ENCODE peak calls at places on chromosomes 6 and 20, in nine cellular contexts. One of them, this sample, is unnamed.

GRCh38 chr6:113149511-113149910 is 707.6 kb upstream of the MARCKS start:
- DNase-seq in mesothelial cell of epicardium: no peak
- DNase-seq in nephron progenitor cell: no peak
- DNase-seq in foreskin fibroblast: peak
- DNase-seq in psoas muscle: no peak
- DNase-seq in MM.1S: no peak
- DNase-seq in dorsolateral prefrontal cortex: no peak
- DNase-seq in epithelial cell of proximal tubule: no peak
- DNase-seq in mucosa of descending colon: no peak
- DNase-seq in this sample: no peak

GRCh38 chr20:51586005-51586440 is 43.5 kb upstream of the NFATC2 start:
- DNase-seq in mesothelial cell of epicardium: no peak
- DNase-seq in nephron progenitor cell: no peak
- DNase-seq in foreskin fibroblast: peak
- DNase-seq in psoas muscle: no peak
- DNase-seq in MM.1S: no peak
- DNase-seq in dorsolateral prefrontal cortex: no peak
- DNase-seq in epithelial cell of proximal tubule: no peak
- DNase-seq in mucosa of descending colon: no peak
- DNase-seq in this sample: no peak

GRCh38 chr20:53834044-53834442 is 236.4 kb downstream of the BCAS1 start:
- DNase-seq in mesothelial cell of epicardium: no peak
- DNase-seq in nephron progenitor cell: no peak
- DNase-seq in foreskin fibroblast: no peak
- DNase-seq in psoas muscle: no peak
- DNase-seq in MM.1S: no peak
- DNase-seq in dorsolateral prefrontal cortex: no peak
- DNase-seq in epithelial cell of proximal tubule: no peak
- DNase-seq in mucosa of descending colon: peak
- DNase-seq in this sample: no peak

GRCh38 chr6:156279306-156279969 is 497.7 kb upstream of the ARID1B start:
- DNase-seq in mesothelial cell of epicardium: no peak
- DNase-seq in nephron progenitor cell: no peak
- DNase-seq in foreskin fibroblast: no peak
- DNase-seq in psoas muscle: no peak
- DNase-seq in MM.1S: peak
- DNase-seq in dorsolateral prefrontal cortex: no peak
- DNase-seq in epithelial cell of proximal tubule: no peak
- DNase-seq in mucosa of descending colon: no peak
- DNase-seq in this sample: peak

GRCh38 chr6:80316655-80317332 is 210.3 kb downstream of the BCKDHB start:
- DNase-seq in mesothelial cell of epicardium: no peak
- DNase-seq in nephron progenitor cell: no peak
- DNase-seq in foreskin fibroblast: peak
- DNase-seq in psoas muscle: no peak
- DNase-seq in MM.1S: no peak
- DNase-seq in dorsolateral prefrontal cortex: no peak
- DNase-seq in epithelial cell of proximal tubule: no peak
- DNase-seq in mucosa of descending colon: no peak
- DNase-seq in this sample: no peak

GRCh38 chr6:110158479-110158878 is 21.0 kb downstream of the WASF1 start:
- DNase-seq in mesothelial cell of epicardium: no peak
- DNase-seq in nephron progenitor cell: no peak
- DNase-seq in foreskin fibroblast: no peak
- DNase-seq in psoas muscle: no peak
- DNase-seq in MM.1S: no peak
- DNase-seq in dorsolateral prefrontal cortex: no peak
- DNase-seq in epithelial cell of proximal tubule: no peak
- DNase-seq in mucosa of descending colon: no peak
- DNase-seq in this sample: no peak

GRCh38 chr6:170174124-170174770 is 116.6 kb downstream of the DLL1 start:
- DNase-seq in mesothelial cell of epicardium: peak
- DNase-seq in nephron progenitor cell: no peak
- DNase-seq in foreskin fibroblast: no peak
- DNase-seq in psoas muscle: no peak
- DNase-seq in MM.1S: no peak
- DNase-seq in dorsolateral prefrontal cortex: no peak
- DNase-seq in epithelial cell of proximal tubule: no peak
- DNase-seq in mucosa of descending colon: no peak
- DNase-seq in this sample: no peak

GRCh38 chr6:30687659-30688431 is 1.4 kb upstream of the PPP1R18 start:
- DNase-seq in mesothelial cell of epicardium: no peak
- DNase-seq in nephron progenitor cell: no peak
- DNase-seq in foreskin fibroblast: no peak
- DNase-seq in psoas muscle: peak
- DNase-seq in MM.1S: no peak
- DNase-seq in dorsolateral prefrontal cortex: peak
- DNase-seq in epithelial cell of proximal tubule: no peak
- DNase-seq in mucosa of descending colon: peak
- DNase-seq in this sample: no peak

GRCh38 chr6:151440930-151441329 is 11.0 kb downstream of the RMND1 start:
- DNase-seq in mesothelial cell of epicardium: no peak
- DNase-seq in nephron progenitor cell: no peak
- DNase-seq in foreskin fibroblast: no peak
- DNase-seq in psoas muscle: no peak
- DNase-seq in MM.1S: peak
- DNase-seq in dorsolateral prefrontal cortex: no peak
- DNase-seq in epithelial cell of proximal tubule: no peak
- DNase-seq in mucosa of descending colon: no peak
- DNase-seq in this sample: no peak
- TF ChIP-seq CTCF in mesothelial cell of epicardium: no peak
- TF ChIP-seq CTCF in nephron progenitor cell: no peak
- TF ChIP-seq CTCF in foreskin fibroblast: peak
- TF ChIP-seq CTCF in psoas muscle: peak
- TF ChIP-seq CTCF in MM.1S: peak
- TF ChIP-seq CTCF in dorsolateral prefrontal cortex: peak
- TF ChIP-seq CTCF in epithelial cell of proximal tubule: peak
- TF ChIP-seq CTCF in mucosa of descending colon: no peak
- TF ChIP-seq CTCF in this sample: peak

DNA sequence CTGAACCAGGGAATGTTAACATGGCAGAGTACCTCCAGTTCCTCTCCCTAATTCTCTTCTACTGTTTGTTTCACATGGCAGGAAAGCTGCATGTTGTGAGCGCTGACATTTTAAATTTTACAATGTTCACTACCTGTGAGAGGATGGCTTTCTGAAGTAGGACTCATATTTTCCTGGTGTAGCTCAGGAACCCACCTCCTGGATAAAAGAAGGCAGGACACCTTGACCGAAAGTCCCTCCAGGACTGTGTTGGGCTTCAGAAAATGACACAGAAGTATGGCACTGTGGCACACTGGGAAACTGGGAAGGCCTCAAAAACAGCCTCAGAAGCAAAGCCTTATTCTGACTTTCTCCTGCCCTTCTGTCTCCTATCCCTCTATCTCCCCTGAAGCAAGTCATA is 33.3 kb downstream of the PTPRK start:
- DNase-seq in mesothelial cell of epicardium: no peak
- DNase-seq in nephron progenitor cell: no peak
- DNase-seq in foreskin fibroblast: no peak
- DNase-seq in psoas muscle: no peak
- DNase-seq in MM.1S: no peak
- DNase-seq in dorsolateral prefrontal cortex: no peak
- DNase-seq in epithelial cell of proximal tubule: no peak
- DNase-seq in mucosa of descending colon: no peak
- DNase-seq in this sample: no peak
- TF ChIP-seq CTCF in mesothelial cell of epicardium: no peak
- TF ChIP-seq CTCF in nephron progenitor cell: peak
- TF ChIP-seq CTCF in foreskin fibroblast: no peak
- TF ChIP-seq CTCF in psoas muscle: no peak
- TF ChIP-seq CTCF in MM.1S: peak
- TF ChIP-seq CTCF in dorsolateral prefrontal cortex: no peak
- TF ChIP-seq CTCF in epithelial cell of proximal tubule: peak
- TF ChIP-seq CTCF in mucosa of descending colon: no peak
- TF ChIP-seq CTCF in this sample: no peak

GRCh38 chr6:55941713-55942112 is 66.3 kb upstream of the BMP5 start:
- DNase-seq in mesothelial cell of epicardium: no peak
- DNase-seq in nephron progenitor cell: no peak
- DNase-seq in foreskin fibroblast: no peak
- DNase-seq in psoas muscle: no peak
- DNase-seq in MM.1S: no peak
- DNase-seq in dorsolateral prefrontal cortex: no peak
- DNase-seq in epithelial cell of proximal tubule: no peak
- DNase-seq in mucosa of descending colon: no peak
- DNase-seq in this sample: no peak
- TF ChIP-seq CTCF in mesothelial cell of epicardium: no peak
- TF ChIP-seq CTCF in nephron progenitor cell: no peak
- TF ChIP-seq CTCF in foreskin fibroblast: peak
- TF ChIP-seq CTCF in psoas muscle: no peak
- TF ChIP-seq CTCF in MM.1S: no peak
- TF ChIP-seq CTCF in dorsolateral prefrontal cortex: no peak
- TF ChIP-seq CTCF in epithelial cell of proximal tubule: peak
- TF ChIP-seq CTCF in mucosa of descending colon: no peak
- TF ChIP-seq CTCF in this sample: no peak

DNA sequence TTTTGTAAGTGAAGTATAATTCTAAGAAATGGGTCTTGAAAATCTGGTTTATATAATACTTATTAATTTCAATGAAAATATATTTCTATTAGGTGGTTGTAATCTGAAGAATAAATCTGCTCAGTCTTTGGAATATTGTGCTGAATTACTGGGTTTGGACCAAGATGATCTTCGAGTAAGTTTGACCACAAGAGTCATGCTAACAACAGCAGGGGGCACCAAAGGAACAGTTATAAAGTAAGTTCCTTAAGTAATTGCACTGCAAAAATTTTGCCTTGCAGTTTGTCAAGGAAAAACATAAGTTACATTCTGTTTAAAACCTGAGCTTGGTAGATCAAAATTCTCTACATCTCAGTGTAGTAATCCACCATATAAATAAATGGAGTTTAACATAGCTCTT is 106.0 kb downstream of the MYO6 start:
- DNase-seq in mesothelial cell of epicardium: no peak
- DNase-seq in nephron progenitor cell: peak
- DNase-seq in foreskin fibroblast: peak
- DNase-seq in psoas muscle: no peak
- DNase-seq in MM.1S: peak
- DNase-seq in dorsolateral prefrontal cortex: no peak
- DNase-seq in epithelial cell of proximal tubule: peak
- DNase-seq in mucosa of descending colon: no peak
- DNase-seq in this sample: peak
- TF ChIP-seq CTCF in mesothelial cell of epicardium: no peak
- TF ChIP-seq CTCF in nephron progenitor cell: peak
- TF ChIP-seq CTCF in foreskin fibroblast: peak
- TF ChIP-seq CTCF in psoas muscle: peak
- TF ChIP-seq CTCF in MM.1S: peak
- TF ChIP-seq CTCF in dorsolateral prefrontal cortex: peak
- TF ChIP-seq CTCF in epithelial cell of proximal tubule: peak
- TF ChIP-seq CTCF in mucosa of descending colon: no peak
- TF ChIP-seq CTCF in this sample: no peak

GRCh38 chr6:107116328-107116892 is 1.1 kb upstream of the BEND3 start:
- DNase-seq in mesothelial cell of epicardium: no peak
- DNase-seq in nephron progenitor cell: peak
- DNase-seq in foreskin fibroblast: no peak
- DNase-seq in psoas muscle: peak
- DNase-seq in MM.1S: peak
- DNase-seq in dorsolateral prefrontal cortex: no peak
- DNase-seq in epithelial cell of proximal tubule: no peak
- DNase-seq in mucosa of descending colon: peak
- DNase-seq in this sample: peak
- TF ChIP-seq CTCF in mesothelial cell of epicardium: peak
- TF ChIP-seq CTCF in nephron progenitor cell: no peak
- TF ChIP-seq CTCF in foreskin fibroblast: no peak
- TF ChIP-seq CTCF in psoas muscle: peak
- TF ChIP-seq CTCF in MM.1S: peak
- TF ChIP-seq CTCF in dorsolateral prefrontal cortex: no peak
- TF ChIP-seq CTCF in epithelial cell of proximal tubule: no peak
- TF ChIP-seq CTCF in mucosa of descending colon: no peak
- TF ChIP-seq CTCF in this sample: no peak

DNA sequence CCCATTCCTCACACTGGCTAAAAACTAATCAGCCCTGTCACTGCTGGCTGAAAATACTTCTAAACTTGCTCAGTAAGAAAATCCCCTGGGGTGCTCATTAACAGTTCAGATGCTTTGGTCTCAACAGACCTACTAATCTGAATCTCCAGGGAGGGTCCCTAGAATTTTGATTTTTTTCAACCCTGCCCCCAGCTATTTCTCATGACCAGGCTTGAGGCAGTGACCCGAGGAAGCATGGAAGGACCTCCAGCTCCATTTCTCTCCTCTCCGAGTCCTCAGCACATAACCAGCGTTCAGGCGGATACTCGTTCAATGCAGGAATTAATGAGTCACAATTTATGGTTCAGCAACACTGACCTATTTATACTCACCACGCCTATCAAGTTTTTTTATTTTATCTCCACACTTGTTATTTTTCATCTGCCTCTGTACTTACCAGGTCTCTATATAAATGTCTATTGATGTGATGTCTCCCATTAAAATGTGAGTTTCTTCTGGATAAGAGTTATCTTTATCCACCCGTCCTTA is 369.2 kb upstream of the CDH4 start:
- DNase-seq in mesothelial cell of epicardium: no peak
- DNase-seq in nephron progenitor cell: no peak
- DNase-seq in foreskin fibroblast: no peak
- DNase-seq in psoas muscle: no peak
- DNase-seq in MM.1S: no peak
- DNase-seq in dorsolateral prefrontal cortex: no peak
- DNase-seq in epithelial cell of proximal tubule: peak
- DNase-seq in mucosa of descending colon: no peak
- DNase-seq in this sample: no peak
- TF ChIP-seq CTCF in mesothelial cell of epicardium: no peak
- TF ChIP-seq CTCF in nephron progenitor cell: no peak
- TF ChIP-seq CTCF in foreskin fibroblast: no peak
- TF ChIP-seq CTCF in psoas muscle: no peak
- TF ChIP-seq CTCF in MM.1S: no peak
- TF ChIP-seq CTCF in dorsolateral prefrontal cortex: no peak
- TF ChIP-seq CTCF in epithelial cell of proximal tubule: no peak
- TF ChIP-seq CTCF in mucosa of descending colon: no peak
- TF ChIP-seq CTCF in this sample: no peak

DNA sequence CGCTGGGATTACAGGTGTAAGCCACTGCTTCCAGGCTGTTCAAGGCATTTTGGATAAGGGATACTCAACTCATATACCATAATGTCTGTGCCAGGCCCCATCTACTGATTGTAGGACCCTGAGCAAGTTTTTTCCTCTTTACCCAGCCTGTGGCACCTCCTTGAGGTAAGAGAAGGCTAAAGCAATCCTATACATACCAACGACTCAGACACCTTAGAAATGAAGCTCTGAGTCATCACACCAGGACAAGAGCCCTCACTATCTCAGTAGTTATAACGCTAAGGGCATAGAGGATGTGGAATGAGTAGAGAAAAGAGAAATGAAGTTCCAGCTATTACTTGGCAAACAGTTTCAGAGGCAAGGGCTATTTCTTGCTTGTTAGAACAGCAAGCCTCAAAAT is 16.9 kb downstream of the NDRG3 start:
- DNase-seq in mesothelial cell of epicardium: no peak
- DNase-seq in nephron progenitor cell: no peak
- DNase-seq in foreskin fibroblast: no peak
- DNase-seq in psoas muscle: no peak
- DNase-seq in MM.1S: no peak
- DNase-seq in dorsolateral prefrontal cortex: no peak
- DNase-seq in epithelial cell of proximal tubule: no peak
- DNase-seq in mucosa of descending colon: no peak
- DNase-seq in this sample: no peak
- TF ChIP-seq CTCF in mesothelial cell of epicardium: no peak
- TF ChIP-seq CTCF in nephron progenitor cell: peak
- TF ChIP-seq CTCF in foreskin fibroblast: no peak
- TF ChIP-seq CTCF in psoas muscle: no peak
- TF ChIP-seq CTCF in MM.1S: no peak
- TF ChIP-seq CTCF in dorsolateral prefrontal cortex: no peak
- TF ChIP-seq CTCF in epithelial cell of proximal tubule: peak
- TF ChIP-seq CTCF in mucosa of descending colon: no peak
- TF ChIP-seq CTCF in this sample: no peak

GRCh38 chr6:786946-787763 is 94.2 kb upstream of the EXOC2 start:
- DNase-seq in mesothelial cell of epicardium: no peak
- DNase-seq in nephron progenitor cell: no peak
- DNase-seq in foreskin fibroblast: no peak
- DNase-seq in psoas muscle: no peak
- DNase-seq in MM.1S: peak
- DNase-seq in dorsolateral prefrontal cortex: no peak
- DNase-seq in epithelial cell of proximal tubule: no peak
- DNase-seq in mucosa of descending colon: no peak
- DNase-seq in this sample: peak
- TF ChIP-seq CTCF in mesothelial cell of epicardium: peak
- TF ChIP-seq CTCF in nephron progenitor cell: peak
- TF ChIP-seq CTCF in foreskin fibroblast: peak
- TF ChIP-seq CTCF in psoas muscle: peak
- TF ChIP-seq CTCF in MM.1S: peak
- TF ChIP-seq CTCF in dorsolateral prefrontal cortex: peak
- TF ChIP-seq CTCF in epithelial cell of proximal tubule: peak
- TF ChIP-seq CTCF in mucosa of descending colon: peak
- TF ChIP-seq CTCF in this sample: peak

This sample was measured in GM20000.